ENCODE peak calls at places on chromosomes 4 and X, in eight cellular contexts. One of them, this sample, is unnamed.

GRCh38 chr4:88659061-88659889 is 38.4 kb downstream of the NAP1L5 start:
- DNase-seq in HT1080: peak
- DNase-seq in iris pigment epithelial cell: peak
- DNase-seq in effector CD4-positive, alpha-beta T cell: peak
- DNase-seq in WTC11: peak
- DNase-seq in caudate nucleus: no peak
- DNase-seq in NCI-H345: peak
- DNase-seq in HEK293T: peak
- DNase-seq in this sample: no peak

GRCh38 chr4:4347585-4347984 is 39.3 kb upstream of the NSG1 start:
- DNase-seq in HT1080: no peak
- DNase-seq in iris pigment epithelial cell: no peak
- DNase-seq in effector CD4-positive, alpha-beta T cell: no peak
- DNase-seq in WTC11: no peak
- DNase-seq in caudate nucleus: no peak
- DNase-seq in NCI-H345: no peak
- DNase-seq in HEK293T: no peak
- DNase-seq in this sample: no peak

GRCh38 chr4:144647095-144647959 is 1.4 kb downstream of the HHIP start:
- DNase-seq in HT1080: peak
- DNase-seq in iris pigment epithelial cell: no peak
- DNase-seq in effector CD4-positive, alpha-beta T cell: no peak
- DNase-seq in WTC11: peak
- DNase-seq in caudate nucleus: peak
- DNase-seq in NCI-H345: peak
- DNase-seq in HEK293T: peak
- DNase-seq in this sample: peak

GRCh38 chrX:150731795-150732194 is 38.6 kb downstream of the MTMR1 start:
- DNase-seq in HT1080: peak
- DNase-seq in iris pigment epithelial cell: peak
- DNase-seq in effector CD4-positive, alpha-beta T cell: no peak
- DNase-seq in WTC11: no peak
- DNase-seq in caudate nucleus: no peak
- DNase-seq in NCI-H345: no peak
- DNase-seq in HEK293T: no peak
- DNase-seq in this sample: no peak

GRCh38 chrX:100864967-100865366 is 9.2 kb downstream of the NOX1 start:
- DNase-seq in HT1080: peak
- DNase-seq in iris pigment epithelial cell: peak
- DNase-seq in effector CD4-positive, alpha-beta T cell: no peak
- DNase-seq in WTC11: no peak
- DNase-seq in caudate nucleus: no peak
- DNase-seq in NCI-H345: no peak
- DNase-seq in HEK293T: no peak
- DNase-seq in this sample: no peak

GRCh38 chrX:19555236-19555635 is 39.9 kb upstream of the MAP3K15 start:
- DNase-seq in HT1080: no peak
- DNase-seq in iris pigment epithelial cell: no peak
- DNase-seq in effector CD4-positive, alpha-beta T cell: no peak
- DNase-seq in WTC11: no peak
- DNase-seq in caudate nucleus: no peak
- DNase-seq in NCI-H345: no peak
- DNase-seq in HEK293T: no peak
- DNase-seq in this sample: no peak

GRCh38 chrX:1727531-1728027 is 112.7 kb downstream of the ASMT start:
- DNase-seq in HT1080: peak
- DNase-seq in iris pigment epithelial cell: peak
- DNase-seq in effector CD4-positive, alpha-beta T cell: no peak
- DNase-seq in WTC11: peak
- DNase-seq in caudate nucleus: no peak
- DNase-seq in NCI-H345: no peak
- DNase-seq in HEK293T: no peak
- DNase-seq in this sample: no peak

GRCh38 chrX:12138366-12139313 is at the start of gene FRMPD4:
- DNase-seq in HT1080: no peak
- DNase-seq in iris pigment epithelial cell: no peak
- DNase-seq in effector CD4-positive, alpha-beta T cell: no peak
- DNase-seq in WTC11: peak
- DNase-seq in caudate nucleus: no peak
- DNase-seq in NCI-H345: peak
- DNase-seq in HEK293T: peak
- DNase-seq in this sample: peak

GRCh38 chrX:1321689-1322088 is 14.9 kb upstream of the IL3RA start:
- DNase-seq in HT1080: no peak
- DNase-seq in iris pigment epithelial cell: no peak
- DNase-seq in effector CD4-positive, alpha-beta T cell: no peak
- DNase-seq in WTC11: no peak
- DNase-seq in caudate nucleus: no peak
- DNase-seq in NCI-H345: no peak
- DNase-seq in HEK293T: no peak
- DNase-seq in this sample: no peak

GRCh38 chr4:184265566-184266351 is 48.1 kb upstream of the ENPP6 start:
- DNase-seq in HT1080: peak
- DNase-seq in iris pigment epithelial cell: peak
- DNase-seq in effector CD4-positive, alpha-beta T cell: no peak
- DNase-seq in WTC11: no peak
- DNase-seq in caudate nucleus: no peak
- DNase-seq in NCI-H345: no peak
- DNase-seq in HEK293T: no peak
- DNase-seq in this sample: no peak

GRCh38 chr4:106495498-106495897 is 126.9 kb upstream of the GIMD1 start:
- DNase-seq in HT1080: no peak
- DNase-seq in iris pigment epithelial cell: no peak
- DNase-seq in effector CD4-positive, alpha-beta T cell: no peak
- DNase-seq in WTC11: no peak
- DNase-seq in caudate nucleus: no peak
- DNase-seq in NCI-H345: no peak
- DNase-seq in HEK293T: no peak
- DNase-seq in this sample: no peak

GRCh38 chr4:8346838-8347605 is 77.5 kb downstream of the HTRA3 start:
- DNase-seq in HT1080: no peak
- DNase-seq in iris pigment epithelial cell: no peak
- DNase-seq in effector CD4-positive, alpha-beta T cell: no peak
- DNase-seq in WTC11: no peak
- DNase-seq in caudate nucleus: peak
- DNase-seq in NCI-H345: no peak
- DNase-seq in HEK293T: no peak
- DNase-seq in this sample: no peak

GRCh38 chrX:45714864-45715263 is 514.2 kb upstream of the DIPK2B start:
- DNase-seq in HT1080: peak
- DNase-seq in iris pigment epithelial cell: peak
- DNase-seq in effector CD4-positive, alpha-beta T cell: no peak
- DNase-seq in WTC11: no peak
- DNase-seq in caudate nucleus: no peak
- DNase-seq in NCI-H345: no peak
- DNase-seq in HEK293T: no peak
- DNase-seq in this sample: no peak

GRCh38 chr4:119478446-119479179 is 150.0 kb downstream of the PDE5A start:
- DNase-seq in HT1080: no peak
- DNase-seq in iris pigment epithelial cell: peak
- DNase-seq in effector CD4-positive, alpha-beta T cell: no peak
- DNase-seq in WTC11: no peak
- DNase-seq in caudate nucleus: no peak
- DNase-seq in NCI-H345: no peak
- DNase-seq in HEK293T: no peak
- DNase-seq in this sample: no peak

GRCh38 chrX:30153881-30154260 is 61.5 kb upstream of the MAGEB2 start:
- DNase-seq in HT1080: no peak
- DNase-seq in iris pigment epithelial cell: peak
- DNase-seq in effector CD4-positive, alpha-beta T cell: no peak
- DNase-seq in WTC11: no peak
- DNase-seq in caudate nucleus: no peak
- DNase-seq in NCI-H345: no peak
- DNase-seq in HEK293T: no peak
- DNase-seq in this sample: no peak

GRCh38 chrX:40471965-40472648 is 108.7 kb upstream of the ATP6AP2 start:
- DNase-seq in HT1080: no peak
- DNase-seq in iris pigment epithelial cell: peak
- DNase-seq in effector CD4-positive, alpha-beta T cell: no peak
- DNase-seq in WTC11: peak
- DNase-seq in caudate nucleus: peak
- DNase-seq in NCI-H345: peak
- DNase-seq in HEK293T: peak
- DNase-seq in this sample: no peak

GRCh38 chr4:99506781-99507180 is 4.0 kb upstream of the C4orf17 start:
- DNase-seq in HT1080: peak
- DNase-seq in iris pigment epithelial cell: no peak
- DNase-seq in effector CD4-positive, alpha-beta T cell: no peak
- DNase-seq in WTC11: no peak
- DNase-seq in caudate nucleus: no peak
- DNase-seq in NCI-H345: peak
- DNase-seq in HEK293T: no peak
- DNase-seq in this sample: no peak

GRCh38 chrX:149274516-149275105 is 230.5 kb downstream of the IDS start:
- DNase-seq in HT1080: peak
- DNase-seq in iris pigment epithelial cell: peak
- DNase-seq in effector CD4-positive, alpha-beta T cell: no peak
- DNase-seq in WTC11: no peak
- DNase-seq in caudate nucleus: no peak
- DNase-seq in NCI-H345: no peak
- DNase-seq in HEK293T: no peak
- DNase-seq in this sample: no peak

GRCh38 chrX:24990585-24990984 is 25.2 kb downstream of the ARX start:
- DNase-seq in HT1080: no peak
- DNase-seq in iris pigment epithelial cell: peak
- DNase-seq in effector CD4-positive, alpha-beta T cell: no peak
- DNase-seq in WTC11: no peak
- DNase-seq in caudate nucleus: no peak
- DNase-seq in NCI-H345: no peak
- DNase-seq in HEK293T: no peak
- DNase-seq in this sample: peak

GRCh38 chr4:3481783-3482397 is 18.8 kb downstream of the DOK7 start:
- DNase-seq in HT1080: no peak
- DNase-seq in iris pigment epithelial cell: no peak
- DNase-seq in effector CD4-positive, alpha-beta T cell: no peak
- DNase-seq in WTC11: no peak
- DNase-seq in caudate nucleus: no peak
- DNase-seq in NCI-H345: no peak
- DNase-seq in HEK293T: no peak
- DNase-seq in this sample: no peak

GRCh38 chr4:98659741-98660507 is 1.5 kb upstream of the TSPAN5 start:
- DNase-seq in HT1080: peak
- DNase-seq in iris pigment epithelial cell: peak
- DNase-seq in effector CD4-positive, alpha-beta T cell: no peak
- DNase-seq in WTC11: no peak
- DNase-seq in caudate nucleus: no peak
- DNase-seq in NCI-H345: no peak
- DNase-seq in HEK293T: no peak
- DNase-seq in this sample: no peak